ENCODE peak calls at places on chromosome 15, in six cellular contexts. One of them, this sample, is unnamed.

GRCh38 chr15:59659366-59659765 is 2.1 kb upstream of the GTF2A2 start:
- DNase-seq in HS-5: no peak
- DNase-seq in SIG-M5: no peak
- DNase-seq in ELF-1: no peak
- DNase-seq in activated T-cell treated with anti-CD3 and anti-CD28 coated beads for 4 hours: no peak
- DNase-seq in kidney: no peak
- DNase-seq in this sample: no peak

GRCh38 chr15:74278269-74278668 is 42.1 kb downstream of the CCDC33 start:
- DNase-seq in HS-5: no peak
- DNase-seq in SIG-M5: no peak
- DNase-seq in ELF-1: no peak
- DNase-seq in activated T-cell treated with anti-CD3 and anti-CD28 coated beads for 4 hours: no peak
- DNase-seq in kidney: no peak
- DNase-seq in this sample: no peak

GRCh38 chr15:63339006-63339766 is 42.5 kb downstream of the CA12 start:
- DNase-seq in HS-5: no peak
- DNase-seq in SIG-M5: no peak
- DNase-seq in ELF-1: no peak
- DNase-seq in activated T-cell treated with anti-CD3 and anti-CD28 coated beads for 4 hours: no peak
- DNase-seq in kidney: no peak
- DNase-seq in this sample: no peak

GRCh38 chr15:49737138-49737537 is 116.3 kb downstream of the DTWD1 start:
- DNase-seq in HS-5: no peak
- DNase-seq in SIG-M5: no peak
- DNase-seq in ELF-1: no peak
- DNase-seq in activated T-cell treated with anti-CD3 and anti-CD28 coated beads for 4 hours: no peak
- DNase-seq in kidney: no peak
- DNase-seq in this sample: no peak

GRCh38 chr15:52710050-52710709 is 31.0 kb upstream of the ATOSA start:
- DNase-seq in HS-5: no peak
- DNase-seq in SIG-M5: no peak
- DNase-seq in ELF-1: no peak
- DNase-seq in activated T-cell treated with anti-CD3 and anti-CD28 coated beads for 4 hours: no peak
- DNase-seq in kidney: no peak
- DNase-seq in this sample: no peak

GRCh38 chr15:65632780-65633384 is 11.1 kb downstream of the SLC24A1 start:
- DNase-seq in HS-5: no peak
- DNase-seq in SIG-M5: no peak
- DNase-seq in ELF-1: no peak
- DNase-seq in activated T-cell treated with anti-CD3 and anti-CD28 coated beads for 4 hours: no peak
- DNase-seq in kidney: no peak
- DNase-seq in this sample: no peak

GRCh38 chr15:89946681-89947313 is 34.0 kb upstream of the ARPIN start:
- DNase-seq in HS-5: no peak
- DNase-seq in SIG-M5: no peak
- DNase-seq in ELF-1: no peak
- DNase-seq in activated T-cell treated with anti-CD3 and anti-CD28 coated beads for 4 hours: no peak
- DNase-seq in kidney: no peak
- DNase-seq in this sample: no peak

GRCh38 chr15:91408476-91409076 is 308.5 kb downstream of the SV2B start:
- DNase-seq in HS-5: no peak
- DNase-seq in SIG-M5: no peak
- DNase-seq in ELF-1: peak
- DNase-seq in activated T-cell treated with anti-CD3 and anti-CD28 coated beads for 4 hours: no peak
- DNase-seq in kidney: no peak
- DNase-seq in this sample: no peak

GRCh38 chr15:67920524-67921240 is 80.8 kb upstream of the RNU6-1 start:
- DNase-seq in HS-5: no peak
- DNase-seq in SIG-M5: no peak
- DNase-seq in ELF-1: no peak
- DNase-seq in activated T-cell treated with anti-CD3 and anti-CD28 coated beads for 4 hours: no peak
- DNase-seq in kidney: no peak
- DNase-seq in this sample: no peak

GRCh38 chr15:52523192-52523591 is 5.5 kb downstream of the MYO5A start:
- DNase-seq in HS-5: peak
- DNase-seq in SIG-M5: no peak
- DNase-seq in ELF-1: no peak
- DNase-seq in activated T-cell treated with anti-CD3 and anti-CD28 coated beads for 4 hours: no peak
- DNase-seq in kidney: no peak
- DNase-seq in this sample: peak

This sample was measured in foreskin fibroblast.